ENCODE peak calls at places on chromosomes 11 and 22, in nine cellular contexts. X, W, M, E, V, T, J, P and Y are unnamed samples.

GRCh38 chr11:121199516-121199915 is 93.1 kb upstream of the SC5D start:
- DNase-seq in X (no peak), W (no peak), M (no peak), E (no peak), V (peak), T (no peak), J (no peak), P (no peak), Y (no peak)

GRCh38 chr22:36911887-36912661 is 1.4 kb upstream of the CSF2RB start:
- DNase-seq in X (no peak), W (peak), M (no peak), E (no peak), V (peak), T (no peak), J (no peak), P (no peak), Y (no peak)

GRCh38 chr11:69918938-69919650 is 99.9 kb upstream of the FGF3 start:
- DNase-seq in X (peak), W (peak), M (peak), E (peak), V (peak), T (peak), J (peak), P (peak), Y (peak)

GRCh38 chr11:57515332-57516060 is at the start of gene SLC43A1:
- DNase-seq in X (no peak), W (peak), M (peak), E (peak), V (peak), T (peak), J (peak), P (peak), Y (peak)

GRCh38 chr11:88363566-88364169 is 26.1 kb upstream of the CTSC start:
- DNase-seq in X (no peak), W (no peak), M (peak), E (no peak), V (peak), T (peak), J (no peak), P (no peak), Y (no peak)

GRCh38 chr11:117915219-117915618 is 14.0 kb downstream of the TMPRSS13 start:
- DNase-seq in X (no peak), W (peak), M (no peak), E (no peak), V (no peak), T (no peak), J (no peak), P (no peak), Y (no peak)

GRCh38 chr22:46701262-46701661 is 36.8 kb downstream of the CERK start:
- DNase-seq in X (no peak), W (no peak), M (no peak), E (no peak), V (no peak), T (no peak), J (no peak), P (no peak), Y (no peak)

GRCh38 chr11:35781342-35782171 is 119.0 kb downstream of the TRIM44 start:
- DNase-seq in X (no peak), W (no peak), M (peak), E (no peak), V (peak), T (peak), J (no peak), P (no peak), Y (no peak)

GRCh38 chr11:75421035-75421602 is 11.9 kb downstream of the KLHL35 start:
- DNase-seq in X (no peak), W (no peak), M (no peak), E (no peak), V (no peak), T (no peak), J (no peak), P (no peak), Y (no peak)

GRCh38 chr11:134342572-134343340 is 11.0 kb downstream of the GLB1L2 start:
- DNase-seq in X (no peak), W (no peak), M (no peak), E (no peak), V (no peak), T (no peak), J (no peak), P (peak), Y (peak)

GRCh38 chr11:134338654-134339053 is 6.9 kb downstream of the GLB1L2 start:
- DNase-seq in X (no peak), W (no peak), M (no peak), E (no peak), V (no peak), T (no peak), J (no peak), P (no peak), Y (peak)

GRCh38 chr11:134339756-134340155 is 8.0 kb downstream of the GLB1L2 start:
- DNase-seq in X (no peak), W (no peak), M (peak), E (no peak), V (no peak), T (no peak), J (no peak), P (no peak), Y (peak)

GRCh38 chr11:134341805-134342571 is 10.2 kb downstream of the GLB1L2 start:
- DNase-seq in X (no peak), W (no peak), M (no peak), E (no peak), V (no peak), T (no peak), J (no peak), P (peak), Y (peak)

DNA sequence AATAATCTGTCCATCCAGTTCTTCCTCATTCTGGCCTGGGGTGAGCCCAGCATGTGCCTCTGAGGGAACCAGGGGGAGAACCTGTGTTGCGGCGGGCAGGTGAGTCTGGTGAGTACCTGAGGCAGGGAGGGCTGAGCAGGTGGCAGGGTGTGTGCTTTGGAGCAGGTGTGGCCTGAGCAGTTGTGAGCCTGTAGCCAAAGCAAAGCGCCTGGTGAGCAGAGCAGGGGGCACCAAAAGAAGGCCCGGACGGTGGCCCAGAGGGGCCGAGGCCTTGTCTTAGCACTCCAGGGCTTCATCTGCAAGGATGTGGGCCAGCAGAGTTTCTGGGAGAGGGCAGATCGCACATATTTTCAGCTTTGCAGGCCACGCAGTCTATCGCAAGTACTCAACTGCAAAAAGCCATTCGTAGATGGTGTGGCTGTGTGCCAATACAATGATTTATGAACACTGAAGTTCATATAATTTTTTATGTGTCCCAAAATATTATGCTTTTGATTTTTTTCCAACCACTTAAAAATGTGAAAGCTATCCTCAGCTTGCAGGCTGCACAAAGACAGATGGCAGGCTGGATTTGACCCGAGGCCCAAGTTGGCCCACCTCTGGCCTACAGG is 8.7 kb downstream of the GLB1L2 start:
- DNase-seq in X (no peak), W (no peak), M (no peak), E (no peak), V (no peak), T (no peak), J (no peak), P (no peak), Y (peak)
- TF ChIP-seq CTCF in X (no peak), W (no peak), M (no peak), E (no peak), V (no peak), T (no peak), J (no peak), P (no peak), Y (no peak)

GRCh38 chr11:14645247-14645912 is 1.8 kb downstream of the PDE3B start:
- DNase-seq in X (no peak), W (no peak), M (peak), E (no peak), V (peak), T (peak), J (no peak), P (no peak), Y (no peak)

GRCh38 chr11:14645985-14646900 is 2.6 kb downstream of the PDE3B start:
- DNase-seq in X (no peak), W (no peak), M (no peak), E (no peak), V (no peak), T (no peak), J (no peak), P (no peak), Y (no peak)

GRCh38 chr11:14643697-14644395 is at the start of gene PDE3B:
- DNase-seq in X (peak), W (peak), M (peak), E (peak), V (peak), T (peak), J (peak), P (peak), Y (peak)

GRCh38 chr11:14642873-14643696 is 519 bp upstream of the PDE3B start:
- DNase-seq in X (no peak), W (no peak), M (no peak), E (no peak), V (no peak), T (no peak), J (no peak), P (no peak), Y (no peak)

GRCh38 chr11:14644396-14645246 is 1.0 kb downstream of the PDE3B start:
- DNase-seq in X (peak), W (peak), M (peak), E (peak), V (peak), T (peak), J (peak), P (no peak), Y (no peak)
- TF ChIP-seq CTCF in X (peak), W (no peak), M (no peak), E (no peak), V (no peak), T (no peak), J (no peak), P (no peak), Y (no peak)

GRCh38 chr11:125164422-125165110 is at the start of gene PKNOX2:
- DNase-seq in X (peak), W (peak), M (peak), E (peak), V (peak), T (peak), J (peak), P (peak), Y (peak)
- TF ChIP-seq CTCF in X (peak), W (peak), M (peak), E (no peak), V (peak), T (peak), J (peak), P (peak), Y (no peak)

GRCh38 chr22:42073568-42074152 is 388 bp upstream of the PHETA2 start:
- DNase-seq in X (no peak), W (no peak), M (no peak), E (no peak), V (no peak), T (no peak), J (no peak), P (no peak), Y (no peak)

GRCh38 chr22:42074153-42074750 is at the start of gene PHETA2:
- DNase-seq in X (peak), W (peak), M (no peak), E (peak), V (peak), T (peak), J (peak), P (no peak), Y (no peak)

GRCh38 chr22:42074846-42075245 is 798 bp downstream of the PHETA2 start:
- DNase-seq in X (no peak), W (no peak), M (no peak), E (no peak), V (no peak), T (peak), J (no peak), P (no peak), Y (no peak)

GRCh38 chr22:42070517-42071422 is at the start of gene NAGA:
- DNase-seq in X (peak), W (peak), M (peak), E (peak), V (peak), T (peak), J (peak), P (peak), Y (peak)

DNA sequence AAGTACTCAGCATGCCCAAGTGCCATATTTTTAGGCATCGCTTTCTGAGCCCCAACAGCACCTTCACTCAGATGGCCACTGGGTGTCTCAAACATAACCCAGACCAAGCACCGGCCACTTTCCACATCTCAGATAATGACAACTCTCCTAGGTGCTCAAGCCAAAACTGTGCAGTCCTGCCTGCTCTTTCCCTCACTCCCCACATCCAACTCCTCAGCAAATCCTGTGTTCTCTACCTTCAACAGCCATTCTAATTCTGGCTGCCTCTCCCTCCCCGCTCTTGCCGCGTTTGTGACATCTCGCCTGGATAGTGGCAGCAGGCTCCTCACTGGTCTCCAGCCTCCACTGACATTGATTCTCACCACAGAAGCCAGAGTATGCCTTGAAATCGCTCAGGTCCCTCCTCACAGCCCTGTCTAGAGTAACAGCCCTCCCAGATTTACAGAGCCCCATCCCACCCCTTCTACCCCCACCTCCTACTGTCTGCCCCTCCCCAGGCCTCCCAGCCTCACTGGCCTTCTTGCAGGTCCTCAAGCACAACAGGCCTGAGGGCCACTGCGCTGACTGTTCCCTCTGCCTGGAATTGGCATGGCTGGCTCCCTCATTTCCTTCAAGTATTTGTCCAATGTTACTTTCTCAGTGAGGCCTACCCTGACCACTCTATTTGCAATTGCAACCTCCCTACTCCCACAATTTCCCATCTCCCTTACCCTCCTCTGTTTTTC is 1.3 kb upstream of the PHETA2 start:
- DNase-seq in X (no peak), W (no peak), M (no peak), E (no peak), V (no peak), T (no peak), J (no peak), P (no peak), Y (no peak)
- TF ChIP-seq CTCF in X (no peak), W (peak), M (no peak), E (no peak), V (no peak), T (peak), J (no peak), P (no peak), Y (no peak)

GRCh38 chr11:133399294-133399693 is 133.0 kb downstream of the OPCML start:
- DNase-seq in X (no peak), W (no peak), M (no peak), E (no peak), V (no peak), T (no peak), J (no peak), P (no peak), Y (no peak)

GRCh38 chr11:133403900-133404299 is 128.4 kb downstream of the OPCML start:
- DNase-seq in X (no peak), W (peak), M (no peak), E (peak), V (no peak), T (no peak), J (no peak), P (no peak), Y (no peak)

GRCh38 chr11:133402551-133402950 is 129.8 kb downstream of the OPCML start:
- DNase-seq in X (no peak), W (no peak), M (no peak), E (no peak), V (no peak), T (no peak), J (no peak), P (no peak), Y (no peak)

DNA sequence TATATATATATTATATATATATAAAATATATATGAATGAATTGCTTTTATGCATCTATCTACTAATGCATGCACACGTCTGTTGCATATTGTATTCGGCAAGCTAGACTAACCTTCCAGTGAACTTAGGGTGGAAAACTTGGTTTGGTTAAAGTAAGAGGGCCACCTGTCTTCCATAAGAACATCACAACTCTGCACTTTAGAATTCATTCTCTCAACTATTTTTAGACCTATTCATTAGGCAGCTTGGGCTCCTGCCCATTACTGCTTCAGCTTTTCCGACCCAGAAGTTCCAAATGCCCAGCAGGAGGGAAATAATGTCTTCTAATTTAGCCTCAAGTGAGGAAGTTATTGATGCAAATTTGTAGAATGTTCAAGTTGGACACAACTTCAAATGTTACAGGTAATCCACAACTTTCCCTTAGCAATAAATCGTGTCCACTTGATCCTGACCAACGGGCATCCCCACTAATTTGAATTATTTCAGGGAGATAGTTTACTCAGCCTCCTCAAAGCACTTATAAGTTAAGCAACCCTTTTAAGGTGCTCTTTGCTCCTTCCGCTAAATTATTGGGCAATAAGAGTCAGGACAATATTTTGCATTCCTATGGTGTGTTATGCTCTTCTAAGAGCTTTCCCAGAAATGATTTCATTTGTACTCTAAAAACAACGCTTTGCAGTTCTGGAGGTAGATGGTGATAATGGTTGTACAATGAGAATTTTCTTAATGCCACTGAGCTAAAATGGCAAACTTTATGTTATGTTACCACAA is 132.3 kb downstream of the OPCML start:
- DNase-seq in X (no peak), W (no peak), M (no peak), E (no peak), V (no peak), T (no peak), J (no peak), P (no peak), Y (no peak)
- TF ChIP-seq CTCF in X (no peak), W (no peak), M (no peak), E (no peak), V (no peak), T (no peak), J (no peak), P (no peak), Y (no peak)

GRCh38 chr22:50303848-50304527 is 3.5 kb downstream of the PLXNB2 start:
- DNase-seq in X (no peak), W (peak), M (no peak), E (peak), V (no peak), T (no peak), J (no peak), P (no peak), Y (peak)
- TF ChIP-seq CTCF in X (no peak), W (peak), M (no peak), E (no peak), V (no peak), T (peak), J (no peak), P (no peak), Y (no peak)

GRCh38 chr11:15991174-15991655 is 365.1 kb downstream of the SOX6 start:
- DNase-seq in X (no peak), W (no peak), M (no peak), E (no peak), V (no peak), T (no peak), J (no peak), P (no peak), Y (no peak)
- TF ChIP-seq CTCF in X (no peak), W (no peak), M (no peak), E (no peak), V (no peak), T (no peak), J (no peak), P (no peak), Y (no peak)